ENCODE peak calls at places on chromosomes 7 and 10, in ten cellular contexts. Z is K562, Q is HepG2, F is transverse colon, K is H1, A is suprapubic skin, R is SK-N-SH, M is upper lobe of left lung, C is esophagus muscularis mucosa, N is sigmoid colon. G is an unnamed sample. For H3K36me3, the result is how much of the 10 kb centered on the place peaks cover.

GRCh38 chr10:21296575-21297355 is 228.7 kb downstream of the SKIDA1 start:
- DNase-seq in Z (no peak), Q (no peak), F (no peak), A (no peak), M (no peak), C (no peak), K (no peak), R (no peak), N (peak), G (no peak)

GRCh38 chr7:149869291-149869650 is 4.5 kb upstream of the ATP6V0E2 start:
- DNase-seq in Q (no peak), K (no peak), F (no peak), N (no peak), M (no peak), C (no peak), R (no peak), Z (no peak), A (no peak), G (no peak)

GRCh38 chr7:97043281-97043680 is 18.6 kb upstream of the DLX5 start:
- DNase-seq in Z (no peak), R (no peak), F (no peak), K (no peak), C (no peak), M (no peak), A (no peak), N (no peak), Q (no peak), G (no peak)

GRCh38 chr10:131187886-131188285 is 123.6 kb downstream of the TCERG1L start:
- DNase-seq in K (no peak), Q (no peak), Z (no peak), M (no peak), F (no peak), R (no peak), C (no peak), A (no peak), N (no peak), G (no peak)

GRCh38 chr7:154519229-154519628 is 467.0 kb downstream of the DPP6 start:
- DNase-seq in Q (no peak), F (no peak), N (no peak), R (peak), M (no peak), K (no peak), C (no peak), A (no peak), Z (no peak), G (no peak)

GRCh38 chr7:129457101-129457500 is 22.9 kb downstream of the STRIP2 start:
- DNase-seq in F (no peak), K (no peak), M (no peak), A (no peak), N (no peak), R (no peak), C (no peak), Z (no peak), Q (no peak), G (no peak)

GRCh38 chr10:111874586-111874985 is 309.0 kb downstream of the GPAM start:
- DNase-seq in A (no peak), Q (no peak), F (no peak), Z (no peak), R (no peak), N (no peak), M (no peak), K (no peak), C (no peak), G (no peak)

GRCh38 chr7:1123721-1124120 is 35.8 kb downstream of the GPER1 start:
- DNase-seq in R (peak), A (peak), F (peak), C (peak), K (peak), N (peak), M (peak), Z (no peak), Q (peak), G (peak)

DNA sequence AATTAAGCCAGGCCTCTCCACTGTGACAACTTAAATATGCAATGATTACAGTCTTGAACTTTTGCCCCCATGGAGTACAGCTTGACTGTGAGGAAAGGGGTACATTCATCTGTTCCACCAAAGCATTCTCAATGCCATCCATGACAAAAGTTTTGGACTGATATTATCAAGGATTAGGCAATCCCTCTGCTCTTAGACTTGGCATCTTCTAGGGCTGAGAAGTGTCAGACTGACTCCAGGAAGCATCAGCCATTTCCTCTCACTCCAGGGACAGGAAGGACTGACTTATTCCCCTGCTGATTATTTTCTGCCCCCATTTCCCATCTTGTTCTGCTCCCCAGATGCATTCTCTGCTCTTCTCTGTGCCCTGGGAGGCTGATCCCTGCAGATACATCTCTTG is 69.7 kb downstream of the ZNF365 start:
- DNase-seq in M (no peak), Z (no peak), R (no peak), K (no peak), F (no peak), Q (no peak), N (no peak), A (no peak), C (no peak), G (no peak)
- TF ChIP-seq POLR2AphosphoS5 in M (no peak), Z (no peak), R (no peak), K (no peak), F (no peak), Q (no peak), N (no peak), A (no peak), C (no peak), G (no peak)

DNA sequence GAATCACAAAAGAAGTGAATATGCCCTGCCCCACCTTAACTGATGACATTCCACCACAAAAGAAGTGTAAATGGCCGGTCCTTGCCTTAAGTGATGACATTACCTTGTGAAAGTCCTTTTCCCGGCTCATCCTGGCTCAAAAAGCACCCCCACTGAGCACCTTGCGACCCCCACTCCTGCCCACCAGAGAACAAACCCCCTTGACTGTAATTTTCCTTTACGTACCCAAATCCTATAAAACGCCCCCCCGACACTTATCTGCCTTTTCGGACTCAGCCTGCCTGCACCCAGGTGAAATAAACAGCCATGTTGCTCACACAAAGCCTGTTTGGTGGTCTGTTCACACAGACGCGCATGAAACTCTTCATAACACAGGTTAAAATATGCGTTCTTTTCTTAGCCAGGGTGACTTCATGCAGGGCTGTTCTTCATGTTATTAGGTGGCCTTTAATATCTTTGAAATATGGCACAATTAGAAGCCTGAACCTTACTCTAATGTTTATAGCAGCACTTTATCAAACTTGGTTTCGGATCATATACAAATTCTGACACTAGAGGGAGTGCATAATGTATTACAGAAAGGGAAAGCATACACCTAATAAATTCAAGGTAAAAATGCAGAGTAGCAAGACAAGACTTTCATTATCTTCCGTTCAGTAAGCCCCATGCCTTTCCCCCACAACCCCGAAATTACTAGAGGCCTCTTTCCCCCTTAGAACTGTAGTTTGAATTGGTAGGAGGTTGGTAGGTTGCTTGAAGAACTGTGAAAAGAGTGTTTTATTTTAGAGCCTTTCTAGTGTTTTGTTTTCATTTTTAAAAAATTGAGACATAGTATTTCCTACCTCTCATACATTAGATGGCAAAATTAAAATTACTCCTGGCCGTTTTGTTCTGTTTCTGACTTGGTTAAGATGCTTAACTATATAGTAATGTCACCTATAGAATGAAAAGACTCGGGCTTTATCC is 117.9 kb downstream of the NPY start:
- DNase-seq in C (no peak), Z (peak), M (no peak), R (peak), A (no peak), N (no peak), Q (peak), K (no peak), F (no peak), G (no peak)
- H3K36me3 ChIP-seq in C (under half), Z (under half), M (under half), R (under half), A (under half), N (under half), Q (under half), K (half or more), F (under half), G (under half)

GRCh38 chr7:69796421-69796820 is 198.1 kb downstream of the AUTS2 start:
- DNase-seq in Z (no peak), R (no peak), K (no peak), C (no peak), A (no peak), Q (no peak), M (no peak), N (no peak), F (no peak), G (no peak)
- TF ChIP-seq EP300 in Z (no peak), R (no peak), K (no peak), C (no peak), A (no peak), Q (no peak), M (no peak), N (no peak), F (no peak), G (no peak)

DNA sequence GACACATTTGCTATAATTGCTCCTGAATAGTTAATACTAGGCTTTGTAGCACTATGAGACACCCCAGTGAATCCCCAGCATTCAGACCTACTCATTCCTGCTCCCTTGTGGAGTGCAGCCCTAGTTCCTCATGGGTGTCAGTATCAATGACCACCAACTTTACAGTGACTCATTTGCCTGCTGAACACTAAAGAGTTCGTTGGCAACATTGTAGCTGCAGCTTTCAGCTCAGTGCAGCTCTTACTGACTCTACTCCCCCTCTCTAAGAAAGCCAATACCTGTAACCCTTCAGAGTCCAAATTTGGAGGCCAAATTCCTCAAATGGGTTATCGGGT is 127.1 kb upstream of the MTPN start:
- DNase-seq in K (no peak), Q (no peak), M (no peak), F (no peak), A (no peak), N (no peak), Z (peak), R (no peak), C (no peak), G (no peak)
- TF ChIP-seq POLR2AphosphoS5 in K (no peak), Q (no peak), M (no peak), F (no peak), A (no peak), N (no peak), Z (no peak), R (no peak), C (no peak), G (no peak)

DNA sequence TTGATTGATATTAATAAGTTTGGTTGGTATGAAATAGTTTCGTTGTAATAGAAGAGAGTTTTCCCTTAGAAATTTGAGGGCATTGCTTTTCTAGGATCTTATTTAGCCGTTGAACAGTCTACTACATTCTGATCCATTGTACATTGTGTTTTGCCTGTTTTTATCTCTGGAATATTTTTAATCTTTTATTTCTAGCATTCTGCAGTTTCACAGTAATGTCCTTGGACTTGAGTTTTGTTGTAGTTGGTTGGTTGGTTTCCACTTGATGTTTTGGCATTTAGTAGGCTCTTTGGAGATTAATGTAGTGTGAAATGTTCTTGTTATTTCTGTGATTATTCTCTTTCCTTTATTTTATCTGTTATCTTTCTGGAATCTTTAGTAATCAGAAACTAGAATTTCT is 112.4 kb downstream of the CCSER2 start:
- DNase-seq in C (no peak), F (no peak), Z (no peak), N (no peak), A (no peak), M (no peak), K (no peak), Q (no peak), R (no peak), G (no peak)
- H3K36me3 ChIP-seq in C (under half), F (under half), Z (under half), N (under half), A (under half), M (under half), K (under half), Q (under half), R (under half), G (under half)

GRCh38 chr10:71245420-71246325 is 33.3 kb downstream of the UNC5B start:
- DNase-seq in R (no peak), F (no peak), C (no peak), M (no peak), A (no peak), K (no peak), N (peak), Q (no peak), Z (no peak), G (no peak)

GRCh38 chr10:71242621-71243009 is 30.2 kb downstream of the UNC5B start:
- DNase-seq in Q (no peak), F (no peak), Z (no peak), M (no peak), R (no peak), K (no peak), C (no peak), N (no peak), A (no peak), G (no peak)

GRCh38 chr10:71244638-71245419 is 32.5 kb downstream of the UNC5B start:
- DNase-seq in C (no peak), K (no peak), Q (no peak), A (no peak), Z (no peak), M (peak), R (peak), F (no peak), N (peak), G (peak)

GRCh38 chr10:71241899-71242620 is 29.7 kb downstream of the UNC5B start:
- DNase-seq in M (no peak), R (peak), K (no peak), F (no peak), A (no peak), Z (no peak), N (no peak), C (no peak), Q (no peak), G (no peak)

GRCh38 chr10:71243756-71244637 is 31.6 kb downstream of the UNC5B start:
- DNase-seq in Q (no peak), N (no peak), K (no peak), F (peak), R (no peak), C (no peak), M (no peak), Z (no peak), A (no peak), G (no peak)
- TF ChIP-seq EP300 in Q (no peak), N (no peak), K (no peak), F (no peak), R (no peak), C (no peak), M (no peak), Z (no peak), A (no peak), G (no peak)

GRCh38 chr10:104122273-104123107 is 519 bp downstream of the SFR1 start:
- DNase-seq in K (no peak), C (no peak), Q (no peak), M (no peak), Z (peak), F (no peak), R (no peak), A (no peak), N (no peak), G (no peak)

GRCh38 chr10:104121485-104122272 is at the start of gene SFR1:
- DNase-seq in R (peak), M (peak), Z (peak), A (peak), Q (peak), K (peak), F (peak), C (peak), N (peak), G (peak)

GRCh38 chr10:104120061-104120460 is 1.9 kb upstream of the SFR1 start:
- DNase-seq in Q (no peak), R (no peak), Z (no peak), K (no peak), A (no peak), M (no peak), C (no peak), N (no peak), F (no peak), G (no peak)

GRCh38 chr10:104120512-104120902 is 1.5 kb upstream of the SFR1 start:
- DNase-seq in K (no peak), C (no peak), N (no peak), R (no peak), F (no peak), M (no peak), Q (no peak), Z (no peak), A (no peak), G (no peak)

GRCh38 chr10:104120903-104121484 is 977 bp upstream of the SFR1 start:
- DNase-seq in A (peak), Z (peak), F (peak), R (peak), K (peak), Q (peak), N (peak), M (peak), C (peak), G (peak)
- TF ChIP-seq POLR2AphosphoS5 in A (no peak), Z (no peak), F (peak), R (peak), K (no peak), Q (no peak), N (peak), M (peak), C (peak), G (peak)